ENCODE peak calls at places on chromosomes 4 and X, in ten cellular contexts. Q is mesendoderm, C is right atrium auricular region, V is IMR-90, N is lung, U is tibial artery, F is thyroid gland, P is tibial nerve, Y is heart right ventricle, J is pancreas. H is an unnamed sample. For H3K4me1, the result is how much of the 10 kb centered on the place peaks cover.

GRCh38 chrX:15404712-15405111 is 20.5 kb upstream of the VEGFD start:
- DNase-seq in Q (peak), C (peak), V (peak), N (no peak), U (peak), F (no peak), P (peak), Y (peak), J (no peak), H (no peak)

GRCh38 chr4:48906283-48907173 is at the start of gene OCIAD2:
- DNase-seq in Q (peak), C (no peak), V (no peak), N (peak), U (peak), F (peak), P (no peak), Y (peak), J (peak), H (peak)

GRCh38 chrX:101347859-101348451 is 587 bp downstream of the TIMM8A start:
- DNase-seq in Q (no peak), C (no peak), V (peak), N (no peak), U (no peak), F (no peak), P (no peak), Y (peak), J (no peak), H (no peak)

GRCh38 chr4:41538017-41538733 is at the start of gene LIMCH1:
- DNase-seq in Q (peak), C (peak), V (no peak), N (peak), U (peak), F (peak), P (peak), Y (peak), J (no peak), H (peak)

GRCh38 chr4:8910822-8911310 is 39.2 kb upstream of the HMX1 start:
- DNase-seq in Q (no peak), C (peak), V (no peak), N (no peak), U (peak), F (no peak), P (no peak), Y (no peak), J (no peak), H (peak)

GRCh38 chr4:141642711-141643110 is 6.3 kb downstream of the IL15 start:
- DNase-seq in Q (no peak), C (no peak), V (no peak), N (no peak), U (no peak), F (no peak), P (no peak), Y (no peak), J (no peak), H (no peak)

GRCh38 chr4:113183032-113183573 is 133.7 kb downstream of the ANK2 start:
- DNase-seq in Q (no peak), C (no peak), V (no peak), N (no peak), U (no peak), F (no peak), P (no peak), Y (no peak), J (no peak), H (no peak)

GRCh38 chrX:93673869-93674271 is at the start of gene FAM133A:
- DNase-seq in Q (no peak), C (no peak), V (peak), N (no peak), U (no peak), F (peak), P (no peak), Y (peak), J (no peak), H (no peak)

GRCh38 chrX:13698432-13698831 is 9.5 kb downstream of the RAB9A start:
- DNase-seq in Q (no peak), C (no peak), V (no peak), N (no peak), U (no peak), F (no peak), P (no peak), Y (no peak), J (no peak), H (no peak)

GRCh38 chr4:24855741-24856140 is 57.1 kb downstream of the CCDC149 start:
- DNase-seq in Q (peak), C (no peak), V (no peak), N (no peak), U (no peak), F (no peak), P (no peak), Y (no peak), J (no peak), H (peak)
- H3K4me1 ChIP-seq in Q (under half), C (under half), V (under half), N (under half), U (under half), F (under half), P (under half), Y (under half), J (under half), H (half or more)

GRCh38 chr4:1572521-1572920 is 111.6 kb downstream of the FAM53A start:
- DNase-seq in Q (peak), C (no peak), V (no peak), N (no peak), U (no peak), F (no peak), P (no peak), Y (no peak), J (no peak), H (no peak)

GRCh38 chr4:1571165-1571908 is 112.8 kb downstream of the FAM53A start:
- DNase-seq in Q (no peak), C (no peak), V (no peak), N (no peak), U (no peak), F (no peak), P (no peak), Y (no peak), J (no peak), H (no peak)

GRCh38 chr4:1570291-1571164 is 113.6 kb downstream of the FAM53A start:
- DNase-seq in Q (no peak), C (no peak), V (no peak), N (no peak), U (peak), F (no peak), P (no peak), Y (no peak), J (no peak), H (no peak)

GRCh38 chr4:1572964-1573720 is 111.0 kb downstream of the FAM53A start:
- DNase-seq in Q (no peak), C (no peak), V (no peak), N (no peak), U (no peak), F (no peak), P (no peak), Y (no peak), J (no peak), H (no peak)

GRCh38 chr4:1571986-1572385 is 112.1 kb downstream of the FAM53A start:
- DNase-seq in Q (peak), C (no peak), V (no peak), N (no peak), U (no peak), F (no peak), P (no peak), Y (no peak), J (no peak), H (no peak)
- H3K4me3 ChIP-seq in Q (no peak), C (no peak), V (no peak), N (no peak), U (no peak), F (no peak), P (no peak), Y (no peak), J (no peak), H (no peak)

DNA sequence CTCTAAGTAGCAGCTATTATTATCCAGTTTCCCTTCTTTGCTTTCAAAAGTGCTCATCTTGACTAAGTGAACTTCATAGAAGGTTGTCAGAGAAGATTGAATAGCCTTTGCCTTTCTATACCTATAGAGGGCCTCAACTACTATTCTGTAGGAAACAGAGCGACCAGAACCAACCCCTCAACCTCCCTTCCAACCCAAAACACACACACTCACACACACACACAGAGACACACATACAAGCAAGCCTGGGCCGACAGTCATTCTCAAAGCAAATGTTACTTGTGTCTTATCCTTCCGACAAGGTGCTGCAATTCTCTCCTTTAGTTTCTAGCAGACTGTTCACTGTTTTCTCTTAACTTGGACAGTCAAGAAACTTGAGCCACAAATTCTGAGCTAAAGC is 201.6 kb downstream of the DCTD start:
- DNase-seq in Q (peak), C (no peak), V (no peak), N (no peak), U (no peak), F (no peak), P (no peak), Y (no peak), J (no peak), H (no peak)
- H3K27ac ChIP-seq in Q (peak), C (no peak), V (no peak), N (no peak), U (no peak), F (no peak), P (no peak), Y (no peak), J (no peak), H (no peak)

DNA sequence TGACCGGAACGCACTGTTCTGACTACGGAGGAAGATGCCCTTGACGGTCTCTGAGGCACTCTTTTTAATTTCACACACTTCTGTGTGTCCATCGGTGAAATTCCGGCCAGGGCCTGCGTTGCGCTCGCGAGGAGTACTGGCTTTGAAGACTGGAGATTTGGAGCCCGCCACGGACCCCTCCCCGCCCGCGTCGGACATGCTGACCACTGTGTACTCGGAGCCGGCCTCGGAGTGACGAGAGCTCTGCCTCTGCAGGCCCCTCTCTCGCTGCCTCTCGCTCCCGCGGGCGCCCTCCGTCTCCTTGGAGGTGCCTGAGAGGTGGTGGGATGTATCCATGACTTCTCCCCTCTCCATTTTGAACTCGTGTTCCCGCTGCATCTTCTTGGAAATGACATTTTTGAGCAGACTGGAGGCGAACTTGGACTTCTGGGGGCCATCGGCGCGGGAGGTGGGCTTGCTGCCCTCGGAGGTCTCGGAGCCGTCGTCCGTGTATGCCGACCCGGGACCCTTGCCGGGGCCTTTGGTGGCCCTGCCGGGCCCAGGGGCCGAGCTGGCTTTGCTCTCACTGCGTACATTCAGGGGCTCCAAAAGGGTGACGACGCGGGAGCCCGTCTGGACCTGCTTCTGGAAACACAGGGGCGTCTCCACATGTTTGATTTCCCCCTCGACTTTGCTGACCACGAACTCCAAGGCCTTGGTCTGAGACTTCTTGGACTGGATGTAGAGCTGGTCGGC is 5.7 kb downstream of the C4orf54 start:
- DNase-seq in Q (no peak), C (no peak), V (no peak), N (no peak), U (no peak), F (no peak), P (no peak), Y (no peak), J (no peak), H (no peak)
- H3K4me1 ChIP-seq in Q (under half), C (under half), V (under half), N (under half), U (under half), F (under half), P (under half), Y (under half), J (under half), H (under half)

GRCh38 chr4:70997068-70997467 is 3.6 kb downstream of the DCK start:
- DNase-seq in Q (no peak), C (no peak), V (no peak), N (no peak), U (no peak), F (no peak), P (no peak), Y (no peak), J (no peak), H (no peak)
- H3K4me3 ChIP-seq in Q (no peak), C (no peak), V (no peak), N (no peak), U (no peak), F (no peak), P (no peak), Y (no peak), J (no peak), H (no peak)